ENCODE peak calls at places on chromosomes 11 and 22, in four cellular contexts. One of them, this sample, is unnamed.
A peak's percentile ranks its signal among the peaks of the same experiment; 100 is the strongest.

GRCh38 chr11:35344990-35345655 is 74.2 kb downstream of the SLC1A2 start:
- DNase-seq in AG04449: no peak
- DNase-seq in right atrium auricular region: no peak
- DNase-seq in stomach: no peak
- DNase-seq in this sample: no peak

GRCh38 chr11:61152816-61153592 is 8.2 kb downstream of the VPS37C start:
- DNase-seq in AG04449: peak; percentile 44
- DNase-seq in stomach: no peak
- DNase-seq in right atrium auricular region: no peak
- DNase-seq in this sample: peak; percentile 62

GRCh38 chr11:113119074-113119473 is 157.9 kb downstream of the NCAM1 start:
- DNase-seq in stomach: no peak
- DNase-seq in AG04449: no peak
- DNase-seq in right atrium auricular region: no peak
- DNase-seq in this sample: no peak

GRCh38 chr22:49752598-49753091 is 75.0 kb downstream of the BRD1 start:
- DNase-seq in stomach: no peak
- DNase-seq in AG04449: no peak
- DNase-seq in right atrium auricular region: peak; percentile 34
- DNase-seq in this sample: no peak

GRCh38 chr22:27130949-27131745 is 473.8 kb downstream of the MIAT start:
- DNase-seq in AG04449: no peak
- DNase-seq in right atrium auricular region: no peak
- DNase-seq in stomach: no peak
- DNase-seq in this sample: no peak

GRCh38 chr11:101126551-101127347 is 2.9 kb downstream of the PGR start:
- DNase-seq in AG04449: no peak
- DNase-seq in stomach: no peak
- DNase-seq in right atrium auricular region: peak; percentile 63
- DNase-seq in this sample: no peak

GRCh38 chr11:33635161-33635560 is 65.5 kb downstream of the C11orf91 start:
- DNase-seq in right atrium auricular region: peak; percentile 64
- DNase-seq in AG04449: no peak
- DNase-seq in stomach: no peak
- DNase-seq in this sample: no peak

GRCh38 chr22:19942071-19942885 is 660 bp upstream of the TXNRD2 start:
- DNase-seq in right atrium auricular region: no peak
- DNase-seq in stomach: no peak
- DNase-seq in AG04449: no peak
- DNase-seq in this sample: no peak

GRCh38 chr11:614091-614582 is 1.6 kb downstream of the IRF7 start:
- DNase-seq in AG04449: no peak
- DNase-seq in stomach: no peak
- DNase-seq in right atrium auricular region: no peak
- DNase-seq in this sample: no peak

GRCh38 chr11:3189193-3189843 is 24.2 kb upstream of the OSBPL5 start:
- DNase-seq in stomach: no peak
- DNase-seq in right atrium auricular region: no peak
- DNase-seq in AG04449: no peak
- DNase-seq in this sample: no peak

GRCh38 chr11:88338223-88338661 is 706 bp upstream of the CTSC start:
- DNase-seq in stomach: peak; percentile 41
- DNase-seq in AG04449: no peak
- DNase-seq in right atrium auricular region: peak; percentile 74
- DNase-seq in this sample: no peak

GRCh38 chr22:19203839-19204238 is 25.3 kb upstream of the SLC25A1 start:
- DNase-seq in stomach: no peak
- DNase-seq in AG04449: no peak
- DNase-seq in right atrium auricular region: no peak
- DNase-seq in this sample: no peak

GRCh38 chr11:69259072-69259471 is 34.9 kb upstream of the MYEOV start:
- DNase-seq in right atrium auricular region: no peak
- DNase-seq in stomach: no peak
- DNase-seq in AG04449: no peak
- DNase-seq in this sample: no peak

GRCh38 chr11:69260622-69261021 is 33.3 kb upstream of the MYEOV start:
- DNase-seq in AG04449: no peak
- DNase-seq in right atrium auricular region: no peak
- DNase-seq in stomach: no peak
- DNase-seq in this sample: peak; percentile 17

GRCh38 chr11:69261116-69261515 is 32.8 kb upstream of the MYEOV start:
- DNase-seq in stomach: no peak
- DNase-seq in AG04449: no peak
- DNase-seq in right atrium auricular region: no peak
- DNase-seq in this sample: no peak

GRCh38 chr11:69257134-69257533 is 36.8 kb upstream of the MYEOV start:
- DNase-seq in stomach: no peak
- DNase-seq in AG04449: no peak
- DNase-seq in right atrium auricular region: no peak
- DNase-seq in this sample: no peak

DNA sequence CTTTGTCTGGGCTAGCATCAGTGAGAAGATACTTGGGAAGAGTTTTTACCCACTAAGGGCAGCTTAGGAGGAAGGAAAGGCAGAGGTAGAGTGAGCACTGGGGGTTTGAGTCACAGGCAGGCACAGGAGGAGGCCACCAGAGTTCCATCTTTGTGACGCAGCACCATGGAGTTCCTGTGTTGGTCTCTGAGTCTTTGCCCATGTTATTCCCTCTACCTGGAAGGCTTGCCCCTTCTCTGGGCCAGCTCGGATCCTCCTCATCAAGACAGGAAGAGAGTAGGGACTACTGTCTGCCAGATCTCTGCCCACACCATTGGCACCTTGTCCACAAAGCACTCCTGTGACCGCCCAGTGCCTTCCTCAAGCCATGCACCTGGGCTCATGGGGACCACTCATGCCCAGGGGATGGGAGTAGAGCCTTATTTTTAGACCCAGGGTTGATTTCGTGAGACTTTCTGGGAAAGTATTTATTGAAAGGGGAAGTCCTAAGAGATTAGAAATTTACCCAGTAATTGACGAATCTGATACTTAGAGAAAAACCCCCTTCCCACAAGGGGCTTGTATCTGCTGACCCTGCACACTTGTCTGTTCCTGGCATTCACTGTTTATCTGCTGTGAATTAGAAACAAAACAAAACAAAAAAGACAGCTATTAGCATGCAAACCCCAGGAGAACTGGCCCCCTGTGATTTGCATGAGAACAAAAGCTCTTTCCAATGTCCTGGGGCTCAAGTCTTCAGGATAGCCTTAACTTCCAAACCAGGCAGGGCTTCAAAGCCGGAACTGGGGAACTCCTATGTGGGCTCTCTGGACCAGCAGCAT is 35.9 kb upstream of the MYEOV start:
- DNase-seq in right atrium auricular region: no peak
- DNase-seq in AG04449: no peak
- DNase-seq in stomach: no peak
- DNase-seq in this sample: no peak
- H3K4me3 ChIP-seq in right atrium auricular region: no peak overlapping the region
- H3K4me3 ChIP-seq in AG04449: no peak overlapping the region
- H3K4me3 ChIP-seq in stomach: no peak overlapping the region
- H3K4me3 ChIP-seq in this sample: no peak overlapping the region

GRCh38 chr11:2088746-2089535 is 50.2 kb downstream of the IGF2 start:
- DNase-seq in right atrium auricular region: peak; percentile 44
- DNase-seq in stomach: peak; percentile 10
- DNase-seq in AG04449: no peak
- DNase-seq in this sample: no peak
- TF ChIP-seq CTCF in right atrium auricular region: no peak
- TF ChIP-seq CTCF in stomach: no peak
- TF ChIP-seq CTCF in AG04449: no peak
- TF ChIP-seq CTCF in this sample: peak; percentile 16

DNA sequence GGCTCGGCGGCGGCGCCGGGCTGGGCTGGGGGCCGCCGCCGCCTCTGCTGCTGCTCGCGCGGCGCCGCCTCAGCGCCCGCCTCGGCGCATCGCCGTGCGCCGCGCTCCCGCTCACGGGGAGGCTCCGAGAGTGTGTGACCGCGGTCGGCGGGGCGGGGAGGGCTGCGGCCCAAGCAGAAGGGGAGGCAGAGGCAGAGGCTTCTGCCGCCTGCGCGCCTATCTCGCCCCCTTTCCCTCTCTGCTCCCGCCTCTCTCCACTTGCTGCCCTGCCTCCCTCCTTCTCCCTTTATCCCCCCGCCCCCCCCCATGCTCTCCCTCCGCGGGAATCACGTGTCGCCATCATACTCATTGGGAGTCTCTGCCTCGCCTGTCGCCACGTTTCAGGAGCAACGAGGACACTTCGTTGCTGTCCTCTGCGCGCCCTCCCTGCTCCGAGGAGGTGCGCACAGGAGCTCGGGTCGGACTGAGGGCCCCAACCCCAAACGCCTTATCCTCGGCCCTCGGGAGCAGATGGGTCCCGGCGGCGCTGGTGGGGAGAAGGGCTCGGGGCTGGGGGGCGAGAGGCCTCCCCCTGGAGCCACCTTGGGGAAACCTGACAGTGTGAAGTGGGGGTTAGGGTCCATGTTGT is at the start of gene GUCY1A2:
- DNase-seq in stomach: no peak
- DNase-seq in right atrium auricular region: no peak
- DNase-seq in AG04449: no peak
- DNase-seq in this sample: no peak
- H3K4me3 ChIP-seq in stomach: peak within 1 kb of the TSS; percentile 45
- H3K4me3 ChIP-seq in right atrium auricular region: peak within 1 kb of the TSS; percentile 54
- H3K4me3 ChIP-seq in AG04449: peak within 1 kb of the TSS; percentile 61
- H3K4me3 ChIP-seq in this sample: peak within 1 kb of the TSS; percentile 46

DNA sequence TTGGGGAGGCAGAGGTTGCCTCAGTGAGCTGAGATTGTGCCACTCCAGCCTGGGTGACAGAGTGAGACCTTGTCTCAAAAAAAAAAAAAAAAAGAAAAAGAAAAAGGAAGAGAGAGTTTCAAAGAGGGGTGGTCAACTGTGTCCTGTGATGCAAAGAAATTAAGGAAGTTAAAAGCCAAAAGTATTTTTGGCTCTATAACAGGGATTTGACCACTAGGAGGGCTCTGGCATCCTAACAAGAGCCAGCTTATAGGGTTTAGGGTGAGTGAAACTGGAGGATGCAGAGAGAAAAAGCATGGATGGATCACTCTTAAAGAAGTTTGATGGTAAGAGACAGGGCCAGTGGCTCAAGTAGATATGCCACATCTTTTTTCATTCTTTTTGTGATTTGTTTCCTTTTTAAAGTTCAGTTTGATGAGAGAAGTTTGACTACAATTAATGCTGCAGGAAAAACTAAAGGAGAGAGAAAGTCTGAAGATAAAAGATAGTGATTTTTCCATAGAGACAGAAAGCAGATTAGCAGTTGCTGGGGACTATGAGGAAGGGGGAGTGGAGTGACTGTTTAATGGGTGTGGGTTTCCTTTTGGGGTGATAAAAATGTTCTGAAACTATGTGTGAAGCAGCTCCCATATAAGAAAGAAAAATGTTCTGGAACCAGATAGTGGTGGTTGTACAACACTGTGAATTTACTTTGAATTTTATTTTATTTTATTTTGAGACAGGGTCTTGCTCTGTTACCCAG is 11.1 kb upstream of the MICAL2 start:
- DNase-seq in AG04449: no peak
- DNase-seq in stomach: no peak
- DNase-seq in right atrium auricular region: no peak
- DNase-seq in this sample: no peak
- TF ChIP-seq CTCF in AG04449: no peak
- TF ChIP-seq CTCF in stomach: no peak
- TF ChIP-seq CTCF in right atrium auricular region: no peak
- TF ChIP-seq CTCF in this sample: peak; percentile 21

DNA sequence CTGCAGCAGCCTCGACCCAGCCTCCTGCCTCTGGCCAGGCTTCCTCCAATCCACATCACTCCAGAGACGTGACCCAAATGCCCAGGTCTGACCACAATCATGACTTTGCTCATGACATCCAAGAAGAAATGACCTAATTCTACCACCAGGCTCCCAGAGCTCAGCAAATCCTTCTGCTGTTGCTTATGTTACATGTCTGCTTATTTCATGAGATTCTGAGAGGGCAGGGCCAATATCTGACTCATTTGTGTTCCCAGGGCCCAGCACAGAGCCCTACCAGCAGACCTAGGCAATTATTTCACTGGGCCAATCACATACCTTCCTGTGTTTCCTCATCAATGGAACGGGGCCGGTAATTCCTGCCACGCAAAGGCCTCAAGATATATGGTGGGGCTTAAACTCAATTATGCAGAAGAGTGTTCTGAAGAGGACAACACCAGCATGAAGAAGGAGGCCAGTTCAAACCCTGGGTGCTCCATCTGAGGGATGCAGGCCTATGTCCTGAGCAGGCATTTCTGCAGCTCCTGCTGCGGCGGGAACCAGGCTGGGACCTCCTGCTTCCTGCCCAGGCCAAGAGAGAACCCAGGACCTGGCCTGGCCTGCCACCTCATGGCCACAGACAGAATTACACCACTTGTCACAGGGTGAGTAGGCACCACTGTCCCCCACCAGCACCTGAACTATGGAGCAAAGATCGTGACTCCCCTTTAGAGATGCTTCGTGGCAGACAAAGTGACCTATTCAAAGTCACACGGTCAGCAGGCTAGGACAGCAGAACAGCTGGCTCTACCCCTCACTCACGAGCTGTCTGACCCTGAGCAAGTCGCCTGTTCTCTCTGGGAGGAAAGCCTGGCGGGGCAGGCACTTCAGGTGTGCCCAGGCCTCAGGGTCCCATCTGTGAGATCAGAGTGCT is 5.8 kb downstream of the CENPM start:
- DNase-seq in stomach: peak; percentile 91
- DNase-seq in right atrium auricular region: peak; percentile 87
- DNase-seq in AG04449: peak; percentile 52
- DNase-seq in this sample: no peak
- H3K4me3 ChIP-seq in stomach: no peak overlapping the region
- H3K4me3 ChIP-seq in right atrium auricular region: no peak overlapping the region
- H3K4me3 ChIP-seq in AG04449: no peak overlapping the region
- H3K4me3 ChIP-seq in this sample: no peak overlapping the region

DNA sequence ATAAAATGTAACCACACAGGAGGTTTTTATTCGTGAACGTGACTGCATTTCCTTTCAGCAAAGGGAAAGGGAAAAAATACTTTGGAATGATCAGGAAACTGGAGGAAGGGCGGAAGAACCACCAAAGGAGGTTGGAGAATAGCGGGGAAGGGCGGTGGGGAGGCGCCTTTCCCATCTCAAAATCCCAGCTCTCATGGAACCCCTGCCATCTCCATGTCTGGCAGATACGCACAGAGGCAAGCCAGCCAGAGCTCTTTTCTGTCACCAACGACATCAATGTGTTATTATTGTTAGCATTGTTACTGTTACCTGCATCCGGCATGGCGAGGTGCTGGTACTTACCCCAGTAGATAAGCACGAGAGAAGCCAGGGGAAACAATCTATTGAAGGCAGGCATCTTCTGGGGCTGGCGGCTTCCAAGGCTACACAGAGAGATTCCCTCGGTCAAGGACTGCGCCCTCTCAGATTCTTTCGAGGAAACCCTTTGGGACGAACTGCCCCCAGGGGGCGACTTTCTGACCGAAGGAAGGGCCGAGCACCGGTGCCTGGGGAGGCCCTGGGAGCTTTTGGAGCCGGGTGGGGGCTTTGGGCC is 923 bp downstream of the SCN3B start:
- DNase-seq in right atrium auricular region: no peak
- DNase-seq in stomach: no peak
- DNase-seq in AG04449: no peak
- DNase-seq in this sample: no peak
- TF ChIP-seq CTCF in right atrium auricular region: no peak
- TF ChIP-seq CTCF in stomach: no peak
- TF ChIP-seq CTCF in AG04449: no peak
- TF ChIP-seq CTCF in this sample: peak; percentile 18

DNA sequence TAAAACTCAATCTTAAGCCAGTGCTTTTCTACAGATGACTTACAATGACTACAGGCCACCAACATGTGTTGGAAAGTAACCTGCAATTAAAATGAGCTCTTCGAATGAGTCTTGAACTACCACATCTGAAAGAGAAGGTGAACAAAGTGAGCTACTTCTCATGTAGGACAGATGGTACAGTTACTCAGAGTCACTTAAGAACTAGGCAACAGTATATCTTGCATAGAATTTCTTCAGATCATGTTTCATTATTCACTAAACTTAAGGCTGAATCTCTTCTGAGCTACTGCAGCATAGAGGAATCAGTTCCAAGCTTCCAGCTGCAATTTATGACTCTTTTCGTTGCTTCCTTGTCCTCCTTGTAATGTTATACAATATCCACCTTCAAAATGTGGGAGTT is 270.9 kb downstream of the TTC28 start:
- DNase-seq in AG04449: no peak
- DNase-seq in stomach: no peak
- DNase-seq in right atrium auricular region: no peak
- DNase-seq in this sample: no peak
- H3K4me3 ChIP-seq in AG04449: no peak overlapping the region
- H3K4me3 ChIP-seq in stomach: no peak overlapping the region
- H3K4me3 ChIP-seq in right atrium auricular region: no peak overlapping the region
- H3K4me3 ChIP-seq in this sample: no peak overlapping the region

This sample was measured in BJ.